ENCODE peak calls at places on chromosome 19, in four cellular contexts. One of them, this sample, is unnamed.

GRCh38 chr19:2255112-2255845 is 938 bp downstream of the JSRP1 start:
- DNase-seq in GM12878: no peak
- DNase-seq in K562: no peak
- DNase-seq in HepG2: no peak
- DNase-seq in this sample: no peak

GRCh38 chr19:40263440-40264313 is 21.5 kb downstream of the AKT2 start:
- DNase-seq in GM12878: no peak
- DNase-seq in K562: no peak
- DNase-seq in HepG2: no peak
- DNase-seq in this sample: no peak

GRCh38 chr19:12766051-12766521 is 9.3 kb downstream of the HOOK2 start:
- DNase-seq in GM12878: no peak
- DNase-seq in K562: peak; percentile 72
- DNase-seq in HepG2: peak; percentile 76
- DNase-seq in this sample: peak; percentile 88

GRCh38 chr19:1259206-1259872 is 9.8 kb upstream of the CIRBP start:
- DNase-seq in GM12878: peak; percentile 73
- DNase-seq in K562: peak; percentile 79
- DNase-seq in HepG2: peak; percentile 86
- DNase-seq in this sample: peak; percentile 81

GRCh38 chr19:3358392-3358918 is 7.9 kb upstream of the NFIC start:
- DNase-seq in GM12878: no peak
- DNase-seq in K562: no peak
- DNase-seq in HepG2: no peak
- DNase-seq in this sample: no peak

GRCh38 chr19:682678-683320 is 6.6 kb downstream of the FSTL3 start:
- DNase-seq in GM12878: no peak
- DNase-seq in K562: no peak
- DNase-seq in HepG2: no peak
- DNase-seq in this sample: no peak

GRCh38 chr19:39557791-39558622 is 18.0 kb upstream of the EID2 start:
- DNase-seq in GM12878: peak; percentile 41
- DNase-seq in K562: no peak
- DNase-seq in HepG2: peak; percentile 58
- DNase-seq in this sample: no peak

GRCh38 chr19:13010038-13010991 is 15.0 kb downstream of the NFIX start:
- DNase-seq in GM12878: no peak
- DNase-seq in K562: no peak
- DNase-seq in HepG2: no peak
- DNase-seq in this sample: peak; percentile 58

GRCh38 chr19:52188822-52189744 is 769 bp upstream of the PPP2R1A start:
- DNase-seq in GM12878: no peak
- DNase-seq in K562: no peak
- DNase-seq in HepG2: no peak
- DNase-seq in this sample: peak; percentile 66

GRCh38 chr19:4390017-4390861 is 10.1 kb downstream of the SH3GL1 start:
- DNase-seq in GM12878: no peak
- DNase-seq in K562: no peak
- DNase-seq in HepG2: no peak
- DNase-seq in this sample: peak; percentile 85

GRCh38 chr19:32671883-32672282 is 3.1 kb downstream of the ANKRD27 start:
- DNase-seq in GM12878: no peak
- DNase-seq in K562: peak; percentile 95
- DNase-seq in HepG2: no peak
- DNase-seq in this sample: no peak

GRCh38 chr19:52022193-52022592 is 6.0 kb downstream of the ZNF614 start:
- DNase-seq in GM12878: no peak
- DNase-seq in K562: no peak
- DNase-seq in HepG2: no peak
- DNase-seq in this sample: no peak

GRCh38 chr19:29485293-29485692 is 40.5 kb upstream of the VSTM2B start:
- DNase-seq in GM12878: no peak
- DNase-seq in K562: no peak
- DNase-seq in HepG2: no peak
- DNase-seq in this sample: no peak

GRCh38 chr19:5001547-5002131 is 32.7 kb downstream of the KDM4B start:
- DNase-seq in GM12878: no peak
- DNase-seq in K562: peak; percentile 69
- DNase-seq in HepG2: peak; percentile 58
- DNase-seq in this sample: peak; percentile 75

GRCh38 chr19:16760990-16761389 is 41.3 kb downstream of the NWD1 start:
- DNase-seq in GM12878: no peak
- DNase-seq in K562: no peak
- DNase-seq in HepG2: no peak
- DNase-seq in this sample: no peak

GRCh38 chr19:43763473-43763939 is 8.7 kb upstream of the SMG9 start:
- DNase-seq in GM12878: no peak
- DNase-seq in K562: peak; percentile 38
- DNase-seq in HepG2: no peak
- DNase-seq in this sample: no peak

GRCh38 chr19:46746281-46746965 is at the start of gene STRN4:
- DNase-seq in GM12878: no peak
- DNase-seq in K562: peak; percentile 72
- DNase-seq in HepG2: no peak
- DNase-seq in this sample: peak; percentile 64

GRCh38 chr19:47511128-47511517 is 3.7 kb downstream of the NAPA start:
- DNase-seq in GM12878: no peak
- DNase-seq in K562: no peak
- DNase-seq in HepG2: no peak
- DNase-seq in this sample: no peak

GRCh38 chr19:12872941-12873890 is 8.0 kb downstream of the DNASE2 start:
- DNase-seq in GM12878: no peak
- DNase-seq in K562: peak; percentile 84
- DNase-seq in HepG2: peak; percentile 17
- DNase-seq in this sample: peak; percentile 97

GRCh38 chr19:3029070-3029923 is at the start of gene TLE2:
- DNase-seq in GM12878: no peak
- DNase-seq in K562: no peak
- DNase-seq in HepG2: no peak
- DNase-seq in this sample: peak; percentile 52

GRCh38 chr19:43619262-43620060 is at the start of gene ZNF428:
- DNase-seq in GM12878: peak; percentile 67
- DNase-seq in K562: peak; percentile 97
- DNase-seq in HepG2: peak; percentile 87
- DNase-seq in this sample: peak; percentile 97

GRCh38 chr19:6800991-6801396 is 28.5 kb downstream of the VAV1 start:
- DNase-seq in GM12878: no peak
- DNase-seq in K562: no peak
- DNase-seq in HepG2: peak; percentile 19
- DNase-seq in this sample: no peak

GRCh38 chr19:8216357-8216756 is 7.2 kb downstream of the CERS4 start:
- DNase-seq in GM12878: no peak
- DNase-seq in K562: no peak
- DNase-seq in HepG2: no peak
- DNase-seq in this sample: no peak

GRCh38 chr19:8212916-8213315 is 3.7 kb downstream of the CERS4 start:
- DNase-seq in GM12878: no peak
- DNase-seq in K562: no peak
- DNase-seq in HepG2: no peak
- DNase-seq in this sample: no peak

GRCh38 chr19:8213827-8214672 is 4.9 kb downstream of the CERS4 start:
- DNase-seq in GM12878: no peak
- DNase-seq in K562: no peak
- DNase-seq in HepG2: peak; percentile 45
- DNase-seq in this sample: no peak

GRCh38 chr19:8215783-8216182 is 6.6 kb downstream of the CERS4 start:
- DNase-seq in GM12878: no peak
- DNase-seq in K562: no peak
- DNase-seq in HepG2: no peak
- DNase-seq in this sample: no peak

GRCh38 chr19:8214802-8215201 is 5.6 kb downstream of the CERS4 start:
- DNase-seq in GM12878: no peak
- DNase-seq in K562: no peak
- DNase-seq in HepG2: no peak
- DNase-seq in this sample: no peak
- H3K79me2 ChIP-seq in GM12878: peaks cover 52% of the 10 kb centered on the region
- H3K79me2 ChIP-seq in K562: no peaks in the 10 kb centered on the region
- H3K79me2 ChIP-seq in HepG2: peaks cover 80% of the 10 kb centered on the region
- H3K79me2 ChIP-seq in this sample: peaks cover 95% of the 10 kb centered on the region

GRCh38 chr19:17829855-17830566 is 8.7 kb upstream of the INSL3 start:
- DNase-seq in GM12878: no peak
- DNase-seq in K562: peak; percentile 50
- DNase-seq in HepG2: no peak
- DNase-seq in this sample: peak; percentile 94
- TF ChIP-seq CTCF in GM12878: no peak
- TF ChIP-seq CTCF in K562: no peak
- TF ChIP-seq CTCF in HepG2: no peak
- TF ChIP-seq CTCF in this sample: peak; percentile 32

GRCh38 chr19:48573163-48573505 is 21.2 kb downstream of the SULT2B1 start:
- DNase-seq in GM12878: no peak
- DNase-seq in K562: no peak
- DNase-seq in HepG2: peak; percentile 34
- DNase-seq in this sample: no peak
- TF ChIP-seq JUNB in GM12878: no peak
- TF ChIP-seq JUNB in K562: no peak
- TF ChIP-seq JUNB in HepG2: no peak
- TF ChIP-seq JUNB in this sample: no peak

GRCh38 chr19:42166336-42166735 is 34.1 kb upstream of the POU2F2 start:
- DNase-seq in GM12878: no peak
- DNase-seq in K562: no peak
- DNase-seq in HepG2: no peak
- DNase-seq in this sample: no peak
- H3K79me2 ChIP-seq in GM12878: no peaks in the 10 kb centered on the region
- H3K79me2 ChIP-seq in K562: no peaks in the 10 kb centered on the region
- H3K79me2 ChIP-seq in HepG2: no peaks in the 10 kb centered on the region
- H3K79me2 ChIP-seq in this sample: no peaks in the 10 kb centered on the region